ENCODE peak calls at places on chromosomes 1 and 21, in four cellular contexts. X is trophoblast cell, R is H1, A is neuronal stem cell. B is an unnamed sample.

GRCh38 chr1:223016381-223016780 is 126.7 kb downstream of the TLR5 start:
- DNase-seq in X (no peak), R (no peak), A (no peak), B (no peak)

GRCh38 chr1:214658785-214659184 is 55.8 kb downstream of the CENPF start:
- DNase-seq in X (peak; percentile 64), R (no peak), A (no peak), B (peak; percentile 41)

GRCh38 chr1:83747853-83748482 is 251.0 kb downstream of the TTLL7 start:
- DNase-seq in X (no peak), R (no peak), A (peak; percentile 59), B (no peak)

GRCh38 chr1:158153179-158153578 is 27.5 kb upstream of the CD1D start:
- DNase-seq in X (no peak), R (no peak), A (no peak), B (no peak)

GRCh38 chr1:223472057-223472456 is 78.8 kb downstream of the CCDC185 start:
- DNase-seq in X (no peak), R (no peak), A (no peak), B (no peak)

GRCh38 chr1:183227963-183228649 is 42.0 kb downstream of the LAMC2 start:
- DNase-seq in X (peak; percentile 71), R (peak; percentile 88), A (peak; percentile 49), B (peak; percentile 55)

GRCh38 chr1:63713041-63713440 is 60.8 kb upstream of the ROR1 start:
- DNase-seq in X (no peak), R (no peak), A (no peak), B (no peak)

GRCh38 chr1:218395916-218396315 is 50.8 kb downstream of the TGFB2 start:
- DNase-seq in X (no peak), R (no peak), A (no peak), B (no peak)

GRCh38 chr1:115114308-115114707 is 25.0 kb upstream of the TSPAN2 start:
- DNase-seq in X (no peak), R (no peak), A (no peak), B (no peak)

GRCh38 chr1:15106608-15107007 is 46.9 kb upstream of the TMEM51 start:
- DNase-seq in X (no peak), R (no peak), A (no peak), B (no peak)

GRCh38 chr1:19157653-19158052 is 52.4 kb downstream of the UBR4 start:
- DNase-seq in X (no peak), R (no peak), A (no peak), B (no peak)

GRCh38 chr1:230189276-230190183 is 122.5 kb downstream of the GALNT2 start:
- DNase-seq in X (no peak), R (no peak), A (no peak), B (no peak)

GRCh38 chr1:24459551-24460266 is 42.9 kb upstream of the RCAN3 start:
- DNase-seq in X (no peak), R (no peak), A (no peak), B (no peak)

GRCh38 chr1:44367932-44368331 is 12.9 kb upstream of the ERI3 start:
- DNase-seq in X (no peak), R (no peak), A (no peak), B (no peak)

GRCh38 chr1:91245437-91245836 is 159.2 kb downstream of the HFM1 start:
- DNase-seq in X (no peak), R (no peak), A (no peak), B (no peak)

GRCh38 chr1:210244746-210245367 is 12.3 kb downstream of the SERTAD4 start:
- DNase-seq in X (no peak), R (no peak), A (no peak), B (no peak)

GRCh38 chr1:156845055-156845952 is 13.6 kb downstream of the INSRR start:
- DNase-seq in X (no peak), R (peak; percentile 76), A (no peak), B (no peak)

GRCh38 chr1:40143891-40144575 is 17.2 kb upstream of the RLF start:
- DNase-seq in X (peak; percentile 92), R (peak; percentile 75), A (peak; percentile 75), B (peak; percentile 72)

GRCh38 chr1:169392406-169392805 is 24.4 kb downstream of the BLZF1 start:
- DNase-seq in X (no peak), R (no peak), A (no peak), B (no peak)

GRCh38 chr21:41435728-41436127 is 9.7 kb downstream of the MX1 start:
- DNase-seq in X (no peak), R (no peak), A (no peak), B (no peak)

GRCh38 chr1:115429884-115430283 is 91.8 kb upstream of the NGF start:
- DNase-seq in X (no peak), R (no peak), A (no peak), B (peak; percentile 70)

GRCh38 chr21:42567861-42568260 is 54.2 kb downstream of the SLC37A1 start:
- DNase-seq in X (no peak), R (no peak), A (no peak), B (no peak)

GRCh38 chr1:55706397-55706796 is 491.2 kb upstream of the USP24 start:
- DNase-seq in X (no peak), R (no peak), A (no peak), B (no peak)

GRCh38 chr1:151616505-151616849 is 4.6 kb downstream of the SNX27 start:
- DNase-seq in X (no peak), R (no peak), A (no peak), B (no peak)

GRCh38 chr21:42818328-42818749 is 61.0 kb downstream of the WDR4 start:
- DNase-seq in X (peak; percentile 81), R (peak; percentile 80), A (no peak), B (peak; percentile 55)

GRCh38 chr1:112232848-112233247 is 163.2 kb upstream of the CTTNBP2NL start:
- DNase-seq in X (no peak), R (no peak), A (no peak), B (no peak)

GRCh38 chr1:221823566-221823965 is 81.7 kb upstream of the DUSP10 start:
- DNase-seq in X (no peak), R (no peak), A (no peak), B (no peak)

GRCh38 chr1:154418898-154419619 is 13.9 kb downstream of the IL6R start:
- DNase-seq in X (no peak), R (no peak), A (no peak), B (no peak)

GRCh38 chr1:243718893-243719292 is 131.2 kb downstream of the AKT3 start:
- DNase-seq in X (peak; percentile 88), R (no peak), A (no peak), B (peak; percentile 43)

GRCh38 chr1:77416692-77417450 is 135.1 kb downstream of the AK5 start:
- DNase-seq in X (peak; percentile 12), R (no peak), A (no peak), B (no peak)

GRCh38 chr1:86913399-86913895 is 479 bp downstream of the SELENOF start:
- DNase-seq in X (peak; percentile 42), R (no peak), A (no peak), B (peak; percentile 80)

GRCh38 chr1:86914635-86914997 is at the start of gene HS2ST1:
- DNase-seq in X (no peak), R (no peak), A (no peak), B (no peak)

GRCh38 chr1:86913896-86914634 is at the start of gene SELENOF:
- DNase-seq in X (peak; percentile 100), R (peak; percentile 95), A (peak; percentile 100), B (peak; percentile 100)

GRCh38 chr1:86914998-86915736 is 732 bp downstream of the HS2ST1 start:
- DNase-seq in X (peak; percentile 54), R (peak; percentile 73), A (peak; percentile 59), B (peak; percentile 75)

DNA sequence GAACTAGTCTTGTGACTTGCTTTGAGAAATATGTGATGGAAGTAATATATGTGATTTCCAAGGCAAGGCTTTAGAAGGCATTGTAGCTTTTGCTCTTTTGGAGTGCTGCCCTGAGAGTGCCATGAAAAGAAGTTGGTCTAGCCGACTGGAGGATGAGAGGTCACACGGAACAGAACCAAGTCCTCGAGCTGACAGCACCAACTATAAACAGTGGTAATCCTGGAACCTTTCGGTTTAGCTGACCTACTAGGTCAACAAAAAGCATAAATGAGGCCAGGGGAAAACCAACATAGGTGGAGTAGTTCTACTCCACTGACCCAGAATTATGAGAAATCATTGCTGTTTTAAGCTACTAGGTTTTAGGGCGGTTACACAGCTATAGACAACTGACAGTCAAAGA is 1.4 kb downstream of the SELENOF start:
- DNase-seq in X (no peak), R (no peak), A (no peak), B (peak; percentile 65)
- H3K23ac ChIP-seq in X (no peak overlapping the region), R (no peak overlapping the region), A (no peak overlapping the region), B (no peak overlapping the region)

GRCh38 chr1:30982431-30982830 is 73.9 kb upstream of the SDC3 start:
- DNase-seq in X (no peak), R (no peak), A (no peak), B (no peak)

GRCh38 chr1:30984167-30984870 is 75.8 kb upstream of the SDC3 start:
- DNase-seq in X (peak; percentile 55), R (no peak), A (no peak), B (no peak)

GRCh38 chr1:30977511-30977910 is 69.0 kb upstream of the SDC3 start:
- DNase-seq in X (no peak), R (no peak), A (no peak), B (no peak)

GRCh38 chr1:30982937-30983336 is 74.4 kb upstream of the SDC3 start:
- DNase-seq in X (no peak), R (no peak), A (no peak), B (peak; percentile 22)

DNA sequence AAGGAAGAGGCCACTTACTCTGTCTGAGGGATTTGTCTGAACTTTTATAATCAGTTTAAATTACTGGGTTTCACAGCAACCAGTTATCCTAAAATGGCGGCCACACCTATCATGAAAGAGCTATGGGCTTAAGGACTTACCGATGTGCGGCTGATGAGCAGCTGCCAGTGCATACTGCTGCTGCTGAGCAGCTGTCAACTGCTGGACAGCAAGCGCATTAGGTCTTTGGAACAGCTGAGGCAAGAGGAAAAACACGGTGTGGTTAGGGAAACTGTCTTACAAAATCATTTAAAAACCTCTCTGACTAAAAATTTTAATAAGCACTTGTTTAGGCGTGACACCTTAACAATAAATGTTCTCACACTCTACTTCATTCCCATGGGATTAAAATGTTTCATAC is 72.6 kb upstream of the SDC3 start:
- DNase-seq in X (no peak), R (no peak), A (no peak), B (no peak)
- H3K36me3 ChIP-seq in X (peaks cover 23% of the 10 kb centered on the region), R (peaks cover 2% of the 10 kb centered on the region), A (peaks cover 20% of the 10 kb centered on the region), B (peaks cover 53% of the 10 kb centered on the region)

DNA sequence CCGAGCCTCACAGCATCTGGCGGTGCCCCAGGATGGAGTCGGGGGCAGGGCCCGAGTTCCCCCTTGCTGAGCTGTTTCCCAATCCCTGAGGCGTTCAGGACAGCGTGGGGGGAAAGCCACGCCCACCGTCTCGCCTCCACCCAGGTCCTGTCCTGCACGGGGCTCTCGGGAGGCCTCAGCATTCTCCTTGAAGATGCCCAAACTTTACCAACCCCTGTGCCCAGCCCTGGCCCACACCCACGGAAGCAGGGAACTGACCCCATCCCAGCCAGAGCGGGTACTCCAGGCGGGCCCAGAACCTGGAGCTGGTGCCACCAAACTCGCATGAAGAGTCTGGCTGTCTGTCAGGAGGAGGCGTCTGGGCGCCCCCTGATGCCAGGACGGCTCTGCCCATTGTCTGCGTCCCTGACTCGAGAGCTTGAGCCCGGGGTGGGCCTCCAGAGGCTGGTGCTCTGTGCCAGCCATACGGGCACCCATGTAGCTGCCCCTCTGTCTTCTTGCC is 35.3 kb upstream of the POFUT2 start:
- DNase-seq in X (no peak), R (no peak), A (no peak), B (no peak)
- H2BK12ac ChIP-seq in X (peak overlapping the region; percentile 5), R (peak overlapping the region; percentile 39), A (no peak overlapping the region), B (peak overlapping the region; percentile 99)

DNA sequence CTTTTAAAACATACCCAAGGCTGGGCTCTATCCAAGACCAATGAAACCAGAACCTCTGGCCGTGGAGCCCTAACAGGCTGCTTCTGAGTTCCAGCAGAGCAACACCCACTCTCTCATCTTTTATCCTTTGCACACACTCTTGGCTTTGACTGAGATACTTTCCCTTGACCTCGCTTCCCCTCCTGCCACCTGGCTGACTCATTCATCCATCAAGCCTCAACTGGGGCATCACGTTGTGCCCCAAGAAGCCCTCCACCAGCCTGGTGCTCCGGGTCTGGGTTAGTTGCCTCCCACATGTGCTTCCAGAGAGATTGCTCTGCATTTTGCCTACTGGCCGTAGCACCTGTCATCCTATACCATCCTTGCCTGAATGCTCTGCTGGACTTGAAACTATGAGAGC is 34.5 kb upstream of the SERBP1 start:
- DNase-seq in X (no peak), R (no peak), A (no peak), B (no peak)
- H3K23ac ChIP-seq in X (no peak overlapping the region), R (no peak overlapping the region), A (peak overlapping the region; percentile 37), B (no peak overlapping the region)

B was measured in mesenchymal stem cell.